ENCODE peak calls at places on chromosomes 3 and 15, in four cellular contexts. I is naive thymus-derived CD4-positive, alpha-beta T cell; B is SJSA1; M is iPS DF 6.9. F is an unnamed sample.
A peak's percentile ranks its signal among the peaks of the same experiment; 100 is the strongest.

GRCh38 chr3:112646623-112647022 is 5.7 kb upstream of the CCDC80 start:
- DNase-seq in I (no peak), M (no peak), B (no peak), F (no peak)

GRCh38 chr3:160977776-160978175 is 127.4 kb downstream of the B3GALNT1 start:
- DNase-seq in M (no peak), I (no peak), B (no peak), F (no peak)

GRCh38 chr3:171810278-171811058 is at the start of gene PLD1:
- DNase-seq in I (peak; percentile 22), B (peak; percentile 81), M (no peak), F (peak; percentile 33)

GRCh38 chr15:41564286-41564959 is 5.4 kb downstream of the TYRO3 start:
- DNase-seq in M (no peak), B (no peak), I (no peak), F (no peak)

GRCh38 chr3:13268120-13268519 is 152.0 kb downstream of the NUP210 start:
- DNase-seq in M (no peak), B (no peak), I (no peak), F (no peak)

GRCh38 chr3:112302881-112303761 is 9.1 kb upstream of the SLC9C1 start:
- DNase-seq in M (peak; percentile 91), B (no peak), I (no peak), F (peak; percentile 50)

GRCh38 chr3:67635257-67635656 is 19.2 kb downstream of the SUCLG2 start:
- DNase-seq in B (peak; percentile 52), M (no peak), I (no peak), F (no peak)

GRCh38 chr3:45737222-45737621 is 48.0 kb downstream of the SACM1L start:
- DNase-seq in I (no peak), M (no peak), B (no peak), F (no peak)

GRCh38 chr15:83475551-83475950 is 28.4 kb downstream of the SH3GL3 start:
- DNase-seq in M (no peak), B (no peak), I (no peak), F (no peak)

GRCh38 chr3:49717539-49718418 is 1.7 kb downstream of the AMIGO3 start:
- DNase-seq in I (no peak), B (no peak), M (no peak), F (no peak)

GRCh38 chr3:131233900-131234667 is 147.5 kb upstream of the NUDT16 start:
- DNase-seq in M (no peak), B (no peak), I (no peak), F (no peak)

GRCh38 chr3:153679711-153680110 is 441.5 kb upstream of the ARHGEF26 start:
- DNase-seq in M (no peak), B (no peak), I (no peak), F (no peak)

GRCh38 chr3:66487475-66487874 is 13.3 kb downstream of the LRIG1 start:
- DNase-seq in I (no peak), M (no peak), B (no peak), F (no peak)

GRCh38 chr3:195768831-195769303 is 42.9 kb downstream of the MUC4 start:
- DNase-seq in M (no peak), I (no peak), B (no peak), F (no peak)

GRCh38 chr3:154783053-154784037 is 296.8 kb upstream of the MME start:
- DNase-seq in M (no peak), I (no peak), B (no peak), F (no peak)

GRCh38 chr3:156681003-156681402 is 6.6 kb downstream of the TIPARP start:
- DNase-seq in I (no peak), M (no peak), B (no peak), F (no peak)
- H3K4me1 ChIP-seq in I (peaks cover 55% of the 10 kb centered on the region), M (no peaks in the 10 kb centered on the region), B (peaks cover 35% of the 10 kb centered on the region), F (peaks cover 87% of the 10 kb centered on the region)

DNA sequence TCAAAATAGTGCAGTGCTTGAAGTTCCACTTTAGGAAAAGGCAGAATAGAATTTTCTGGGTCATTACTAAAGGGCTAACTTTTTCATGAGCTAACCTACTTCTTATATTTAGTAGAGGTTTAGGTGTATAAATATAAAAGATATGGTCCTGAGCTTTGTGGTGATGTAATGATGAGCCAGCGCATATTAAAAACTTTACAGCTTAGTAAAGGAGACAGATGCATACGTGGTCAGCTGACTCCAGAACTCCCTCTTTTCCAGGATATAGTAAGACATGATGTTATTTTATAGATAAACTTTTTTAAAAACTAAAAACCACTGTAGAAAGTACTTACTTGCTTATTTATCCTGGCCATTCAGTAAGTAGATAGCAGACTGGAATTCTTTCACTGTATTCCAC is 895.0 kb downstream of the CADM2 start:
- DNase-seq in M (no peak), B (no peak), I (no peak), F (no peak)
- H3K27ac ChIP-seq in M (no peak overlapping the region), B (no peak overlapping the region), I (no peak overlapping the region), F (no peak overlapping the region)

DNA sequence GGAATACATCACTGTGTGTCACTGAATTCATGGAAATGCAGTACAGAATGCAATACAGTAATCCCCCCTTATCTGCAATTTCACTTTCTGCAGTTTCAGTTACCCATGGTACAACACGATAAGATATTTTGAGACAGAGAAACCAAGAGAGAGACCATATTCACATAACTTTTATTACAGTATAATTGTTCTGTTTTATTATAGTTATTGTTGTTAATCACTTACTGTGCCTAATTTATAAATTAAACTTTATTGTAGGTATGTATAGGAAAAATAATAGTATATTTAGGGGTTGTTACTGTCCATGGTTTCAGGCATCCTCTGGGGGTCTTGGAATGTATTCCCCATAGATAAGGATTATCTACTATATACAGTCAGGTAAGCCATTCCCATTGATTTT is 61.8 kb downstream of the MBNL1 start:
- DNase-seq in M (no peak), I (no peak), B (no peak), F (no peak)
- H3K4me1 ChIP-seq in M (no peaks in the 10 kb centered on the region), I (peaks cover 52% of the 10 kb centered on the region), B (peaks cover 44% of the 10 kb centered on the region), F (peaks cover 77% of the 10 kb centered on the region)

GRCh38 chr3:42035007-42035406 is 56.1 kb upstream of the TRAK1 start:
- DNase-seq in B (no peak), I (no peak), M (no peak), F (no peak)

GRCh38 chr3:42032693-42033349 is 58.3 kb upstream of the TRAK1 start:
- DNase-seq in B (peak; percentile 59), I (no peak), M (no peak), F (no peak)

GRCh38 chr3:42033741-42034140 is 57.4 kb upstream of the TRAK1 start:
- DNase-seq in M (no peak), B (no peak), I (no peak), F (no peak)

GRCh38 chr3:42028474-42028873 is 62.7 kb upstream of the TRAK1 start:
- DNase-seq in B (no peak), I (no peak), M (no peak), F (no peak)

DNA sequence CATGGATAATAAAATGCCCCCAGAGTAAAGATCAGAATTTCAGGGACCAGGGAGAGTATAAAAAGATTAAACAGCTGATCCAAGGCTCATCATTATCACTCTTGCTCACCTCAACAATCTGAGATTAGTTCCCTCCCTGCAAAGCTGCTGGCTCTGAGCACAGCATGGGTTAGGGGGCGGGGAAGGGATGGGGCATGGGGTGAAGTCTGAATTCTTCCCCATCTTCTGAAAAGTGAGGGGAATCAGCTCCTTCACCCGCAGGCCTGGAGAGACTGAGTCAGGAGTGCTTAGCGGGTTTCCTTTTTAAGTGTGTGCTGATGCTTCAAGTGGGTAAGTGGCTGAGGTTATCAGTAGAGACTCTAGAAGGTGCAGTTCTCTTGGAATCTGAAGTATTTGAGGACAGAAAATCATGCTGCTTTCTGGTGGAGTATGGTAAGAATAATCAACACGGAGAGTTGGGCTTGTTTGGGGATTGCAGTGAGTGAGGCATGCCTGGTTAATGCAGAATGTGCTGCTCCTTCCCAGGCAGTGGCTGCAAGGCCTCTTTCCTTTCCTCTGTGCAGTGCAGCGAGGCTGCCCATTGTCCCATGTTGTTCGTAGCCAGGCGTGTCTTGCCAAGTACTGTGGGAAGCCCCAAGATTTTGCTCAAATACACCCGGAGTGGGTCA is 59.2 kb upstream of the TRAK1 start:
- DNase-seq in B (peak; percentile 35), I (no peak), M (no peak), F (no peak)
- H3K27ac ChIP-seq in B (peak overlapping the region; percentile 35), I (no peak overlapping the region), M (no peak overlapping the region), F (no peak overlapping the region)

DNA sequence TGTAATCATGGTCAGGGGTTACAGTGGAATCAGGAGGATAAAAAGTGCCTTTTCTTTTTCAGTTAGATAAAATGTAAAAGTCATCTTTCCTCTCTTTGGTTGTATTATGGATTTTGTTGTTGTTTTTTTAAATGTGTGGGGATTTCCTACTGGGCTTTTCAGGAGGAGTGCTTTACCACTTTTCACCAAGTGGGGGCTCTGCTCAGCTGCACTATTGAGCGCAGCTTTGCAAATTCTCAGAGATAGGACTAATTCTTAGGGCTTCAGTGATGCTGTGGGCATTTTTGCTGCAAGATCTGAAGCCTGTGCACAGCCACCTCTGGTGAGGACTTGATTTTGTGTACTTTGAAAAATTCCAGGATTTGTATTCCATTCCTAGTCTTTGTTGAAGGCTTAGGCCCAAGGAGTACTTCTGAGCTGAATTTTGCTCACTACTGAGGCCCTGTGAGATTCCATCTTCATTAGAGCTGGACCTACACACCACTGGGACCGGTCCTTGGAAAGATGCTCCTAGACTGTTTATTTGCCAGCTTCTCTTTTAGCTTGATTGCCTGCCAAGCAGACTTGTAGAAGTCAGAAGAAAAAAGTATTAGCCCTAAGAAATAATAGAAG is 7.5 kb downstream of the GNB5 start:
- DNase-seq in M (no peak), I (no peak), B (no peak), F (peak; percentile 25)
- H3K4me1 ChIP-seq in M (no peaks in the 10 kb centered on the region), I (peaks cover 17% of the 10 kb centered on the region), B (peaks cover 9% of the 10 kb centered on the region), F (peaks cover 14% of the 10 kb centered on the region)

GRCh38 chr15:30956216-30956803 is 35.1 kb downstream of the MTMR10 start:
- DNase-seq in M (no peak), B (no peak), I (no peak), F (no peak)

GRCh38 chr15:30954674-30955073 is 36.8 kb downstream of the MTMR10 start:
- DNase-seq in B (no peak), M (no peak), I (no peak), F (no peak)

GRCh38 chr15:30953731-30954378 is 37.6 kb downstream of the MTMR10 start:
- DNase-seq in M (no peak), B (peak; percentile 64), I (no peak), F (peak; percentile 27)

GRCh38 chr15:30962079-30962478 is 29.3 kb downstream of the MTMR10 start:
- DNase-seq in M (no peak), I (no peak), B (no peak), F (no peak)

GRCh38 chr15:30958219-30958618 is 33.2 kb downstream of the MTMR10 start:
- DNase-seq in I (no peak), M (no peak), B (no peak), F (no peak)
- H3K27ac ChIP-seq in I (no peak overlapping the region), M (no peak overlapping the region), B (no peak overlapping the region), F (no peak overlapping the region)

GRCh38 chr3:30656624-30657141 is 50.3 kb downstream of the TGFBR2 start:
- DNase-seq in M (no peak), I (no peak), B (no peak), F (no peak)

GRCh38 chr3:30660128-30660525 is 53.7 kb downstream of the TGFBR2 start:
- DNase-seq in M (no peak), B (no peak), I (no peak), F (no peak)

GRCh38 chr3:30659270-30660127 is 53.1 kb downstream of the TGFBR2 start:
- DNase-seq in I (no peak), M (no peak), B (peak; percentile 93), F (no peak)

GRCh38 chr3:30658328-30659052 is 52.1 kb downstream of the TGFBR2 start:
- DNase-seq in B (peak; percentile 82), I (no peak), M (no peak), F (peak; percentile 83)

DNA sequence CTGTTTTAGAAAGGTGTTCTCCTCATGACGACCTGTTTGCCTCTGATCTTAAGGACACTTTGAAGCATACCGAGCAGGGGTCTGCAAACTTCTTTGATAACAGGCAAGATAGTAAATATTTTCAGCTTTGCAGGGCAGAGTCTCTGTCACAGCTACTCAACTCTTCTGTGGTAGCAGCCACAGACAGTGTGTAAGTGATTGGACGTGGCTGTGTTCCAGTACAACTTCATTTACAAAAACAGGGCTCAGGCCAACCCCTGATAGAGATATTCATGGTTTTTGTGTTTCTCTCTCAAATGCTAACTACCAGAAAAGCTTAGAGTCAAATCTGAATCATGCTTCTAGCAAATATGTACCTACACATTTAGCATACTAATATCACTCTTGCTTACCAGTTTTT is 51.5 kb downstream of the TGFBR2 start:
- DNase-seq in M (no peak), B (no peak), I (no peak), F (peak; percentile 68)
- H3K4me1 ChIP-seq in M (peaks cover 2% of the 10 kb centered on the region), B (peaks cover 48% of the 10 kb centered on the region), I (peaks cover 83% of the 10 kb centered on the region), F (peaks cover 86% of the 10 kb centered on the region)

F was measured in CD4-positive, CD25-positive, alpha-beta regulatory T cell.